ENCODE peak calls at places on chromosomes 1 and 21, in four cellular contexts. One of them, this sample, is unnamed.

GRCh38 chr1:58395355-58395754 is 151.2 kb downstream of the OMA1 start:
- DNase-seq in hippocampal formation: no peak
- DNase-seq in T47D: no peak
- DNase-seq in sciatic nerve: no peak
- DNase-seq in this sample: no peak

GRCh38 chr1:1013105-1013921 is at the start of gene ISG15:
- DNase-seq in hippocampal formation: peak; percentile 70
- DNase-seq in T47D: no peak
- DNase-seq in sciatic nerve: peak; percentile 94
- DNase-seq in this sample: peak; percentile 81

GRCh38 chr1:41678141-41678878 is 193.8 kb upstream of the EDN2 start:
- DNase-seq in hippocampal formation: no peak
- DNase-seq in T47D: no peak
- DNase-seq in sciatic nerve: peak; percentile 75
- DNase-seq in this sample: no peak

GRCh38 chr1:238752332-238752731 is 634.0 kb upstream of the CHRM3 start:
- DNase-seq in hippocampal formation: no peak
- DNase-seq in T47D: no peak
- DNase-seq in sciatic nerve: no peak
- DNase-seq in this sample: no peak

GRCh38 chr1:183470961-183471747 is 1.1 kb upstream of the SMG7 start:
- DNase-seq in hippocampal formation: peak; percentile 84
- DNase-seq in T47D: peak; percentile 33
- DNase-seq in sciatic nerve: peak; percentile 86
- DNase-seq in this sample: peak; percentile 82

GRCh38 chr1:234779160-234779538 is 169.2 kb upstream of the IRF2BP2 start:
- DNase-seq in hippocampal formation: no peak
- DNase-seq in T47D: no peak
- DNase-seq in sciatic nerve: no peak
- DNase-seq in this sample: no peak

GRCh38 chr1:48552420-48552819 is 80.4 kb upstream of the SPATA6 start:
- DNase-seq in hippocampal formation: no peak
- DNase-seq in T47D: no peak
- DNase-seq in sciatic nerve: no peak
- DNase-seq in this sample: no peak

GRCh38 chr1:6386371-6386949 is 7.1 kb downstream of the ACOT7 start:
- DNase-seq in hippocampal formation: no peak
- DNase-seq in T47D: no peak
- DNase-seq in sciatic nerve: no peak
- DNase-seq in this sample: no peak

GRCh38 chr21:44348861-44349260 is 4.6 kb upstream of the TRPM2 start:
- DNase-seq in hippocampal formation: no peak
- DNase-seq in T47D: no peak
- DNase-seq in sciatic nerve: no peak
- DNase-seq in this sample: no peak

GRCh38 chr1:217332426-217333065 is 298.3 kb downstream of the GPATCH2 start:
- DNase-seq in hippocampal formation: peak; percentile 1
- DNase-seq in T47D: no peak
- DNase-seq in sciatic nerve: no peak
- DNase-seq in this sample: no peak

GRCh38 chr1:26584022-26584485 is 54.5 kb downstream of the RPS6KA1 start:
- DNase-seq in hippocampal formation: no peak
- DNase-seq in T47D: no peak
- DNase-seq in sciatic nerve: no peak
- DNase-seq in this sample: no peak

GRCh38 chr1:191993549-191993948 is 164.7 kb upstream of the RGS18 start:
- DNase-seq in hippocampal formation: no peak
- DNase-seq in T47D: peak; percentile 11
- DNase-seq in sciatic nerve: no peak
- DNase-seq in this sample: peak; percentile 15

GRCh38 chr1:232142403-232143314 is 487.3 kb downstream of the SIPA1L2 start:
- DNase-seq in hippocampal formation: peak; percentile 1
- DNase-seq in T47D: no peak
- DNase-seq in sciatic nerve: peak; percentile 82
- DNase-seq in this sample: peak; percentile 61

GRCh38 chr1:106727171-106727570 is 329.3 kb upstream of the PRMT6 start:
- DNase-seq in hippocampal formation: no peak
- DNase-seq in T47D: no peak
- DNase-seq in sciatic nerve: no peak
- DNase-seq in this sample: peak; percentile 60

GRCh38 chr1:219798283-219799030 is 129.9 kb downstream of the SLC30A10 start:
- DNase-seq in hippocampal formation: no peak
- DNase-seq in T47D: no peak
- DNase-seq in sciatic nerve: no peak
- DNase-seq in this sample: no peak

GRCh38 chr1:208189183-208189582 is 55.0 kb downstream of the PLXNA2 start:
- DNase-seq in hippocampal formation: no peak
- DNase-seq in T47D: no peak
- DNase-seq in sciatic nerve: no peak
- DNase-seq in this sample: no peak

GRCh38 chr1:245810181-245810727 is 655.5 kb downstream of the KIF26B start:
- DNase-seq in hippocampal formation: no peak
- DNase-seq in T47D: no peak
- DNase-seq in sciatic nerve: no peak
- DNase-seq in this sample: no peak

GRCh38 chr1:153985984-153986761 is at the start of gene RAB13:
- DNase-seq in hippocampal formation: peak; percentile 66
- DNase-seq in T47D: peak; percentile 84
- DNase-seq in sciatic nerve: peak; percentile 91
- DNase-seq in this sample: peak; percentile 53

GRCh38 chr1:72281637-72282270 is 585 bp downstream of the NEGR1 start:
- DNase-seq in hippocampal formation: peak; percentile 50
- DNase-seq in T47D: no peak
- DNase-seq in sciatic nerve: no peak
- DNase-seq in this sample: peak; percentile 67

GRCh38 chr1:10451286-10451685 is 1.5 kb downstream of the CORT start:
- DNase-seq in hippocampal formation: no peak
- DNase-seq in T47D: no peak
- DNase-seq in sciatic nerve: no peak
- DNase-seq in this sample: no peak

GRCh38 chr1:41607810-41608209 is 123.3 kb upstream of the EDN2 start:
- DNase-seq in hippocampal formation: no peak
- DNase-seq in T47D: no peak
- DNase-seq in sciatic nerve: no peak
- DNase-seq in this sample: no peak

GRCh38 chr1:25554886-25555752 is 11.7 kb downstream of the LDLRAP1 start:
- DNase-seq in hippocampal formation: no peak
- DNase-seq in T47D: no peak
- DNase-seq in sciatic nerve: no peak
- DNase-seq in this sample: no peak

GRCh38 chr1:63831409-63831808 is 57.6 kb downstream of the ROR1 start:
- DNase-seq in hippocampal formation: no peak
- DNase-seq in T47D: no peak
- DNase-seq in sciatic nerve: no peak
- DNase-seq in this sample: no peak

This sample was measured in pons.